ENCODE peak calls at places on chromosome 10, in eight cellular contexts. One of them, this sample, is unnamed.

GRCh38 chr10:52940921-52941320 is 168.3 kb upstream of the MBL2 start:
- DNase-seq in globus pallidus: no peak
- DNase-seq in activated gamma-delta T cell treated with anti-CD3 and anti-CD28 coated beads, Interleukin-2, amount 50 U/mL, for 16 hours: no peak
- DNase-seq in endothelial cell of umbilical vein: no peak
- DNase-seq in cardiac fibroblast: no peak
- DNase-seq in AG09319: no peak
- DNase-seq in neural progenitor cell: no peak
- DNase-seq in AG04449: no peak
- DNase-seq in this sample: no peak

GRCh38 chr10:18625906-18626305 is 25.5 kb downstream of the NSUN6 start:
- DNase-seq in endothelial cell of umbilical vein: no peak
- DNase-seq in neural progenitor cell: no peak
- DNase-seq in AG09319: no peak
- DNase-seq in activated gamma-delta T cell treated with anti-CD3 and anti-CD28 coated beads, Interleukin-2, amount 50 U/mL, for 16 hours: no peak
- DNase-seq in cardiac fibroblast: no peak
- DNase-seq in AG04449: no peak
- DNase-seq in globus pallidus: no peak
- DNase-seq in this sample: no peak

GRCh38 chr10:80275135-80275498 is 14.3 kb downstream of the MAT1A start:
- DNase-seq in globus pallidus: no peak
- DNase-seq in AG04449: no peak
- DNase-seq in neural progenitor cell: no peak
- DNase-seq in AG09319: no peak
- DNase-seq in activated gamma-delta T cell treated with anti-CD3 and anti-CD28 coated beads, Interleukin-2, amount 50 U/mL, for 16 hours: no peak
- DNase-seq in endothelial cell of umbilical vein: no peak
- DNase-seq in cardiac fibroblast: no peak
- DNase-seq in this sample: no peak

GRCh38 chr10:120735773-120736371 is 115.3 kb upstream of the WDR11 start:
- DNase-seq in globus pallidus: no peak
- DNase-seq in AG04449: no peak
- DNase-seq in cardiac fibroblast: peak
- DNase-seq in AG09319: no peak
- DNase-seq in activated gamma-delta T cell treated with anti-CD3 and anti-CD28 coated beads, Interleukin-2, amount 50 U/mL, for 16 hours: no peak
- DNase-seq in endothelial cell of umbilical vein: peak
- DNase-seq in neural progenitor cell: no peak
- DNase-seq in this sample: peak

GRCh38 chr10:8616166-8616565 is 561.7 kb downstream of the GATA3 start:
- DNase-seq in AG04449: no peak
- DNase-seq in neural progenitor cell: no peak
- DNase-seq in cardiac fibroblast: no peak
- DNase-seq in globus pallidus: no peak
- DNase-seq in activated gamma-delta T cell treated with anti-CD3 and anti-CD28 coated beads, Interleukin-2, amount 50 U/mL, for 16 hours: no peak
- DNase-seq in endothelial cell of umbilical vein: no peak
- DNase-seq in AG09319: no peak
- DNase-seq in this sample: no peak

GRCh38 chr10:130226012-130226411 is 89.8 kb downstream of the GLRX3 start:
- DNase-seq in neural progenitor cell: no peak
- DNase-seq in AG09319: no peak
- DNase-seq in globus pallidus: no peak
- DNase-seq in activated gamma-delta T cell treated with anti-CD3 and anti-CD28 coated beads, Interleukin-2, amount 50 U/mL, for 16 hours: no peak
- DNase-seq in endothelial cell of umbilical vein: no peak
- DNase-seq in cardiac fibroblast: no peak
- DNase-seq in AG04449: no peak
- DNase-seq in this sample: no peak

GRCh38 chr10:102418612-102419560 is at the start of gene PSD:
- DNase-seq in globus pallidus: no peak
- DNase-seq in activated gamma-delta T cell treated with anti-CD3 and anti-CD28 coated beads, Interleukin-2, amount 50 U/mL, for 16 hours: no peak
- DNase-seq in endothelial cell of umbilical vein: no peak
- DNase-seq in neural progenitor cell: peak
- DNase-seq in cardiac fibroblast: no peak
- DNase-seq in AG04449: no peak
- DNase-seq in AG09319: no peak
- DNase-seq in this sample: peak

GRCh38 chr10:70551971-70552422 is 50.5 kb downstream of the PRF1 start:
- DNase-seq in globus pallidus: no peak
- DNase-seq in cardiac fibroblast: peak
- DNase-seq in AG09319: peak
- DNase-seq in neural progenitor cell: no peak
- DNase-seq in AG04449: peak
- DNase-seq in endothelial cell of umbilical vein: no peak
- DNase-seq in activated gamma-delta T cell treated with anti-CD3 and anti-CD28 coated beads, Interleukin-2, amount 50 U/mL, for 16 hours: no peak
- DNase-seq in this sample: no peak

This sample was measured in G401.